ENCODE peak calls at places on chromosome X, in six cellular contexts. I is type B pancreatic cell, E is DND-41, W is WTC11, U is K562, V is omental fat pad. Z is an unnamed sample.

GRCh38 chrX:16268206-16268605 is 100.9 kb downstream of the MAGEB17 start:
- DNase-seq in V (no peak), I (no peak), W (no peak), U (no peak), E (no peak), Z (no peak)

GRCh38 chrX:75887833-75888232 is 102.8 kb upstream of the MAGEE2 start:
- DNase-seq in U (no peak), I (no peak), E (no peak), V (no peak), W (no peak), Z (no peak)

GRCh38 chrX:41457618-41458192 is 10.6 kb downstream of the NYX start:
- DNase-seq in W (peak), I (no peak), V (no peak), E (peak), U (no peak), Z (no peak)

GRCh38 chrX:72002886-72003285 is 92.2 kb downstream of the NHSL2 start:
- DNase-seq in I (peak), V (no peak), E (no peak), U (no peak), W (no peak), Z (no peak)

GRCh38 chrX:68503830-68504229 is 5.0 kb downstream of the YIPF6 start:
- DNase-seq in U (no peak), E (no peak), V (no peak), W (no peak), I (no peak), Z (no peak)

GRCh38 chrX:27680726-27681125 is 90.6 kb downstream of the DCAF8L2 start:
- DNase-seq in E (no peak), U (no peak), V (no peak), W (no peak), I (no peak), Z (no peak)

GRCh38 chrX:16451331-16451730 is 198.6 kb upstream of the S100G start:
- DNase-seq in E (no peak), W (no peak), I (no peak), V (no peak), U (no peak), Z (no peak)

GRCh38 chrX:51743179-51743957 is at the start of gene GSPT2:
- DNase-seq in I (peak), E (peak), U (peak), W (peak), V (no peak), Z (peak)

GRCh38 chrX:12974797-12975669 is at the start of gene TMSB4X:
- DNase-seq in I (peak), W (peak), E (peak), U (peak), V (peak), Z (peak)

GRCh38 chrX:39158801-39159657 is 357.8 kb downstream of the MID1IP1 start:
- DNase-seq in V (no peak), U (no peak), I (no peak), E (no peak), W (no peak), Z (no peak)

GRCh38 chrX:28787206-28787605 is 200.0 kb downstream of the IL1RAPL1 start:
- DNase-seq in U (no peak), E (no peak), V (no peak), I (no peak), W (no peak), Z (no peak)

GRCh38 chrX:53280703-53281320 is 572 bp downstream of the IQSEC2 start:
- DNase-seq in W (no peak), V (no peak), I (no peak), E (no peak), U (no peak), Z (no peak)

GRCh38 chrX:103357871-103358270 is 1.6 kb downstream of the TCEAL9 start:
- DNase-seq in W (no peak), E (no peak), U (no peak), I (no peak), V (no peak), Z (no peak)

DNA sequence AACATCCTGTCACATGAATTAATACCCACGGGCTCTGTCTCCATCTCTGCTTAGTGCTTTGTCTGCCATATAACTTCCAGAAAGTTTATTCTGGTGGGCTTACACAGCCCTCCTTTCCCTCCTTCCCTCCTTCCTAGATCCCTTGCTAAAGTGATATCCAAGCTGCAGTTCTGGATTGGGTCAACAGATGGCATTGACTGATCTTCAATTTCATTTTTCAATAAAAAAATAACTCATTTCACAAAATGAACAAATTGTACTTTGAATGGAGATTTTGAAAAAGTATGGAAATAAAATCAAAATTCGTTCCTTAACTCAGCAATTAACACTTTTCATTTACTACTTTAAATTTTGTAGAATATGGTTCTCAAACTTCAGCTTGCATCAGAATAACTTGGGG is 94.9 kb downstream of the NXF2 start:
- DNase-seq in U (no peak), V (no peak), E (no peak), I (no peak), W (no peak), Z (no peak)
- TF ChIP-seq CTCF in U (no peak), V (no peak), E (peak), I (peak), W (no peak), Z (peak)

GRCh38 chrX:107894038-107894437 is 68.4 kb downstream of the MID2 start:
- DNase-seq in V (no peak), I (no peak), W (no peak), E (peak), U (peak), Z (no peak)
- TF ChIP-seq CTCF in V (no peak), I (peak), W (peak), E (peak), U (peak), Z (peak)

GRCh38 chrX:50098749-50099148 is 102.1 kb downstream of the AKAP4 start:
- DNase-seq in E (no peak), V (no peak), I (no peak), W (no peak), U (no peak), Z (no peak)

GRCh38 chrX:50103866-50104566 is 96.8 kb downstream of the AKAP4 start:
- DNase-seq in U (no peak), V (no peak), E (no peak), W (no peak), I (no peak), Z (no peak)

GRCh38 chrX:50097121-50097520 is 103.7 kb downstream of the AKAP4 start:
- DNase-seq in V (no peak), W (no peak), U (no peak), I (no peak), E (no peak), Z (no peak)

GRCh38 chrX:50098241-50098640 is 102.6 kb downstream of the AKAP4 start:
- DNase-seq in V (no peak), U (no peak), W (no peak), I (no peak), E (no peak), Z (no peak)

GRCh38 chrX:50100188-50100587 is 100.6 kb downstream of the AKAP4 start:
- DNase-seq in U (peak), E (no peak), I (no peak), W (no peak), V (no peak), Z (no peak)
- TF ChIP-seq CTCF in U (peak), E (peak), I (peak), W (no peak), V (no peak), Z (no peak)

GRCh38 chrX:153659268-153659667 is 12.3 kb downstream of the DUSP9 start:
- DNase-seq in I (no peak), W (no peak), U (no peak), E (no peak), V (no peak), Z (no peak)

GRCh38 chrX:153665726-153666306 is 7.8 kb downstream of the PNCK start:
- DNase-seq in V (no peak), E (no peak), I (no peak), W (no peak), U (no peak), Z (no peak)

GRCh38 chrX:153657161-153657560 is 10.2 kb downstream of the DUSP9 start:
- DNase-seq in U (no peak), I (no peak), E (no peak), W (no peak), V (no peak), Z (no peak)

GRCh38 chrX:153667281-153667831 is 6.3 kb downstream of the PNCK start:
- DNase-seq in E (no peak), U (no peak), I (no peak), W (no peak), V (no peak), Z (no peak)

GRCh38 chrX:153662266-153662665 is 11.3 kb downstream of the PNCK start:
- DNase-seq in I (peak), W (peak), U (no peak), V (peak), E (no peak), Z (peak)
- TF ChIP-seq CTCF in I (peak), W (peak), U (peak), V (no peak), E (peak), Z (peak)